ENCODE peak calls at places on chromosome 7, in ten cellular contexts. D, J, C, X, P, U, Q, A, O and K are unnamed samples.

GRCh38 chr7:116806046-116806944 is 56.1 kb upstream of the CAPZA2 start:
- DNase-seq in Q (no peak), U (no peak), X (no peak), J (no peak), D (no peak), O (no peak), A (no peak), C (no peak), P (no peak), K (no peak)

GRCh38 chr7:45980181-45980905 is 59.3 kb upstream of the IGFBP3 start:
- DNase-seq in P (no peak), C (peak), X (no peak), U (no peak), O (peak), Q (no peak), A (no peak), D (peak), J (peak), K (no peak)

GRCh38 chr7:47573758-47574472 is 8.0 kb downstream of the TNS3 start:
- DNase-seq in Q (no peak), X (no peak), O (peak), D (no peak), P (no peak), C (peak), U (peak), A (no peak), J (peak), K (no peak)

GRCh38 chr7:14507617-14508016 is 394.9 kb downstream of the DGKB start:
- DNase-seq in Q (no peak), O (peak), D (no peak), P (no peak), A (no peak), J (peak), X (no peak), C (peak), U (peak), K (no peak)

GRCh38 chr7:30143748-30144251 is 9.0 kb downstream of the MTURN start:
- DNase-seq in U (no peak), D (no peak), C (peak), X (no peak), J (peak), O (no peak), Q (no peak), P (no peak), A (no peak), K (no peak)

GRCh38 chr7:557556-557877 is 37.9 kb upstream of the PDGFA start:
- DNase-seq in X (no peak), U (no peak), P (no peak), Q (no peak), J (peak), O (no peak), C (no peak), A (peak), D (no peak), K (no peak)

GRCh38 chr7:82294258-82294855 is 149.2 kb downstream of the CACNA2D1 start:
- DNase-seq in C (no peak), X (no peak), O (peak), A (no peak), Q (no peak), J (no peak), U (no peak), P (no peak), D (no peak), K (no peak)

GRCh38 chr7:77797734-77798393 is 370 bp downstream of the TMEM60 start:
- DNase-seq in U (peak), P (no peak), Q (no peak), O (peak), C (no peak), X (no peak), A (no peak), J (no peak), D (no peak), K (peak)

GRCh38 chr7:100130608-100131453 is 4.1 kb downstream of the MBLAC1 start:
- DNase-seq in J (peak), X (no peak), A (peak), Q (no peak), O (peak), P (peak), D (peak), C (peak), U (peak), K (peak)